ENCODE peak calls at places on chromosomes 6 and 20, in nine cellular contexts. L, H, D, E, A, F, N, O and B are unnamed samples.
A peak's percentile ranks its signal among the peaks of the same experiment; 100 is the strongest.

GRCh38 chr6:100457251-100457990 is 7.3 kb downstream of the SIM1 start:
- DNase-seq in E (no peak), F (peak; percentile 68), A (peak; percentile 86), D (peak; percentile 16), L (no peak), N (no peak), O (peak; percentile 63), H (no peak), B (no peak)

GRCh38 chr6:148396411-148396810 is 53.8 kb downstream of the SASH1 start:
- DNase-seq in A (no peak), N (no peak), E (no peak), L (no peak), O (no peak), F (no peak), D (no peak), H (no peak), B (no peak)

GRCh38 chr6:39137235-39137634 is 22.2 kb upstream of the SAYSD1 start:
- DNase-seq in H (peak; percentile 54), O (peak; percentile 59), F (peak; percentile 92), A (no peak), N (peak; percentile 42), E (peak; percentile 56), L (peak; percentile 39), D (peak; percentile 60), B (peak; percentile 14)

GRCh38 chr6:139037490-139037889 is 8.9 kb downstream of the ABRACL start:
- DNase-seq in O (no peak), F (no peak), D (no peak), H (no peak), N (no peak), A (peak; percentile 87), E (peak; percentile 93), L (peak; percentile 49), B (peak; percentile 87)

GRCh38 chr6:136757150-136757549 is 35.1 kb downstream of the MAP3K5 start:
- DNase-seq in A (peak; percentile 73), D (no peak), E (peak; percentile 20), F (no peak), N (peak; percentile 42), H (no peak), O (no peak), L (no peak), B (no peak)

GRCh38 chr6:122580731-122581130 is 29.5 kb upstream of the PKIB start:
- DNase-seq in H (peak; percentile 4), F (peak; percentile 22), N (peak; percentile 76), D (no peak), A (no peak), E (peak; percentile 2), L (no peak), O (no peak), B (peak; percentile 27)

GRCh38 chr20:42130810-42131596 is 512.8 kb upstream of the CHD6 start:
- DNase-seq in H (no peak), F (no peak), L (no peak), E (no peak), D (no peak), A (no peak), O (no peak), N (no peak), B (no peak)

GRCh38 chr6:75281643-75282042 is 2.9 kb downstream of the TMEM30A start:
- DNase-seq in H (no peak), O (no peak), F (no peak), E (no peak), N (no peak), A (no peak), D (no peak), L (no peak), B (no peak)

GRCh38 chr20:58188496-58188895 is 40.0 kb downstream of the ANKRD60 start:
- DNase-seq in L (no peak), N (no peak), D (no peak), A (no peak), F (peak; percentile 72), E (no peak), O (peak; percentile 52), H (no peak), B (no peak)

GRCh38 chr6:142728910-142729481 is 216.0 kb downstream of the HIVEP2 start:
- DNase-seq in L (peak; percentile 20), N (peak; percentile 85), H (no peak), E (peak; percentile 53), D (no peak), A (peak; percentile 56), F (no peak), O (no peak), B (peak; percentile 56)

GRCh38 chr20:53917145-53918009 is 153.0 kb downstream of the BCAS1 start:
- DNase-seq in F (no peak), A (peak; percentile 78), N (peak; percentile 79), O (no peak), D (no peak), E (peak; percentile 90), H (no peak), L (peak; percentile 42), B (peak; percentile 64)

GRCh38 chr6:161292145-161292544 is 18.3 kb upstream of the AGPAT4 start:
- DNase-seq in D (no peak), E (no peak), H (no peak), O (peak; percentile 62), N (no peak), F (peak; percentile 87), L (no peak), A (no peak), B (no peak)

GRCh38 chr6:26388014-26388413 is 5.1 kb downstream of the BTN2A2 start:
- DNase-seq in H (peak; percentile 65), E (peak; percentile 31), F (peak; percentile 22), D (no peak), N (no peak), A (no peak), O (no peak), L (no peak), B (no peak)

GRCh38 chr6:33540768-33541167 is 39.3 kb downstream of the BAK1 start:
- DNase-seq in H (no peak), A (no peak), F (no peak), L (no peak), D (no peak), E (no peak), N (no peak), O (no peak), B (no peak)

GRCh38 chr6:114096553-114097172 is 125.7 kb upstream of the HDAC2 start:
- DNase-seq in F (peak; percentile 79), E (peak; percentile 75), D (peak; percentile 10), A (no peak), H (peak; percentile 46), O (no peak), L (peak; percentile 39), N (no peak), B (no peak)

GRCh38 chr20:2463616-2464365 is 6.8 kb downstream of the SNRPB start:
- DNase-seq in A (no peak), D (no peak), O (no peak), N (no peak), F (no peak), H (no peak), E (no peak), L (no peak), B (no peak)
- H4K20me1 ChIP-seq in A (peaks cover 53% of the 10 kb centered on the region), D (peaks cover 86% of the 10 kb centered on the region), O (no peaks in the 10 kb centered on the region), N (peaks cover 42% of the 10 kb centered on the region), F (peaks cover 58% of the 10 kb centered on the region), H (peaks cover 54% of the 10 kb centered on the region), E (peaks cover 22% of the 10 kb centered on the region), L (peaks cover 2% of the 10 kb centered on the region), B (peaks cover 83% of the 10 kb centered on the region)

GRCh38 chr6:37988696-37989095 is 169.2 kb downstream of the ZFAND3 start:
- DNase-seq in L (no peak), O (no peak), F (no peak), N (no peak), A (no peak), D (no peak), H (no peak), E (peak; percentile 34), B (peak; percentile 29)

GRCh38 chr6:37990762-37991525 is 171.4 kb downstream of the ZFAND3 start:
- DNase-seq in O (no peak), E (peak; percentile 93), L (peak; percentile 81), F (peak; percentile 11), N (no peak), H (no peak), A (peak; percentile 80), D (no peak), B (peak; percentile 90)

GRCh38 chr6:37993596-37993995 is 174.1 kb downstream of the ZFAND3 start:
- DNase-seq in H (no peak), E (no peak), F (no peak), D (no peak), N (no peak), O (no peak), L (no peak), A (no peak), B (no peak)

GRCh38 chr6:37994238-37994637 is 174.7 kb downstream of the ZFAND3 start:
- DNase-seq in L (no peak), O (no peak), A (peak; percentile 45), N (no peak), F (peak; percentile 8), D (no peak), H (no peak), E (peak; percentile 70), B (peak; percentile 61)

DNA sequence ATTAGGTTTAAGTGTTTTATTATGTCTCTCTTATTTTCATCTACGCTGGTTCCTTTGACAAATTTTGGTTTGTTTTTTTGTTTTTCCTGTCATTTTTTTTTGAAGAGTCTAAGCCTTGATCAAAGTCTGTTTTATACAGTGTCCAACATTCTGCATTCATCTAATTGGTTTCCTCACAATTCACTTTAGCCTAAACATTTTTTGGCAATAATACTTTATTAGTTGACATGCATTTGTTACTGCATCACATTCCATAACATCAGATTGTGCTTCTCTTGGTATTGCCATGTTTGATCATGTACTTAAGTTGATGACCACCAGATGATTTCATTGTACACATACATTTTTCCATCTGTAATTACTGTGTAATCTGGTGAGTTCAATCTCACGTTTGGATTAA is 173.2 kb downstream of the ZFAND3 start:
- DNase-seq in O (no peak), N (no peak), A (peak; percentile 21), D (no peak), F (no peak), H (no peak), E (no peak), L (no peak), B (no peak)
- H4K20me1 ChIP-seq in O (no peaks in the 10 kb centered on the region), N (peaks cover 60% of the 10 kb centered on the region), A (peaks cover 78% of the 10 kb centered on the region), D (peaks cover 23% of the 10 kb centered on the region), F (peaks cover 9% of the 10 kb centered on the region), H (peaks cover 10% of the 10 kb centered on the region), E (peaks cover 48% of the 10 kb centered on the region), L (peaks cover 7% of the 10 kb centered on the region), B (peaks cover 89% of the 10 kb centered on the region)

GRCh38 chr6:121441477-121441876 is 6.0 kb downstream of the GJA1 start:
- DNase-seq in N (no peak), F (no peak), D (no peak), H (no peak), E (no peak), O (no peak), A (no peak), L (no peak), B (no peak)
- H4K20me1 ChIP-seq in N (no peaks in the 10 kb centered on the region), F (peaks cover 62% of the 10 kb centered on the region), D (no peaks in the 10 kb centered on the region), H (no peaks in the 10 kb centered on the region), E (no peaks in the 10 kb centered on the region), O (no peaks in the 10 kb centered on the region), A (peaks cover 51% of the 10 kb centered on the region), L (no peaks in the 10 kb centered on the region), B (peaks cover 70% of the 10 kb centered on the region)

DNA sequence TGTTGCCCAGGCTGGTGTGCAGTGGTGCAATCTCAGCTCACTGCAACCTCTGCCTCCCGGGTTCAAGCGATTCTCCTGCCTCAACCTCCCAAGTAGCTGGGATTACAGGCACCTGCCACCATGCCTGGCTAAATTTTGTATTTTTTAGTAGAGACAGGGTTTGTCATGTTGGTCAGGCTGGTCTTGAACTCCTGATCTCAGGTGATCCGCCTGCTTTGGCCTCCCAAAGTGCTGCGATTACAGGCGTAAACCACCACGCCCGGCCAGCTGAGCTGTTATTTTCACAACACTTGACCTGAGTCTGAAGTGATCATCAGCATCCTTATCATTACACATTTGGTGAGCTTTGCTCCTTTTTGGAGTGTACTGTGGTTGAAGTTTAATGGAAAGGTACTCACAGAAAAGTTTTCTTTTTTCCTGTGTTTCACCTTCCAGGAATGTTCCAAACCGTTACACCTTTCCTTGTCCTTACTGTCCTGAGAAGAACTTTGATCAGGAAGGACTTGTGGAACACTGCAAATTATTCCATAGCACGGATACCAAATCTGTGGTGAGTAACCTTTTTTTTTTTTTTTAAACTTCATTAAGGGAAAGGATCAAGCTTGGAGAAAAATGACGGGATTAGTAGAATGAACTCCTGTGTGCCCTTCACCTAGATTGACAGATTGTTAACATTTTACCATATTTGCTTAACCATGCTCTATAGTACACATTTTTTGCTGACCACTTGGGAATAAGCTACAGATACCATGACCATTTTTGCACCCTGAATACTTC is 9.7 kb downstream of the RNF114 start:
- DNase-seq in H (peak; percentile 64), N (no peak), F (no peak), L (no peak), D (no peak), A (no peak), O (no peak), E (no peak), B (no peak)
- H4K20me1 ChIP-seq in H (peaks cover 18% of the 10 kb centered on the region), N (peaks cover 66% of the 10 kb centered on the region), F (peaks cover 34% of the 10 kb centered on the region), L (no peaks in the 10 kb centered on the region), D (peaks cover 46% of the 10 kb centered on the region), A (peaks cover 18% of the 10 kb centered on the region), O (no peaks in the 10 kb centered on the region), E (no peaks in the 10 kb centered on the region), B (peaks cover 24% of the 10 kb centered on the region)